ENCODE peak calls at places on chromosomes 7 and 10, in seven cellular contexts. O is stimulated activated CD4-positive, alpha-beta T cell treated with anti-CD3 and anti-CD28 coated beads, Interleukin-12 subunit alpha, Interleukin-12 subunit beta, amount 100 ng/mL, for 48 hours; N is activated CD4-positive, CD25-positive, alpha-beta regulatory T cell; W is retina; E is posterior vena cava; T is caudate nucleus; H is omental fat pad. S is an unnamed sample.

GRCh38 chr10:119429771-119430170 is 112.7 kb downstream of the RGS10 start:
- DNase-seq in O (no peak), N (no peak), W (no peak), E (no peak), T (no peak), H (no peak), S (no peak)

GRCh38 chr10:78756604-78757442 is 311.9 kb upstream of the ZMIZ1 start:
- DNase-seq in O (no peak), N (no peak), W (peak), E (peak), T (peak), H (peak), S (peak)

GRCh38 chr10:3720228-3721019 is 64.6 kb downstream of the KLF6 start:
- DNase-seq in O (no peak), N (no peak), W (no peak), E (no peak), T (peak), H (no peak), S (no peak)

GRCh38 chr7:41367967-41368882 is 334.7 kb downstream of the INHBA start:
- DNase-seq in O (no peak), N (no peak), W (no peak), E (no peak), T (no peak), H (no peak), S (no peak)

GRCh38 chr10:132062641-132063390 is 2.9 kb upstream of the JAKMIP3 start:
- DNase-seq in O (no peak), N (no peak), W (no peak), E (peak), T (no peak), H (no peak), S (no peak)

GRCh38 chr7:47480576-47481538 is 101.1 kb downstream of the TNS3 start:
- DNase-seq in O (no peak), N (no peak), W (no peak), E (peak), T (no peak), H (no peak), S (no peak)

GRCh38 chr10:62095341-62096071 is 173.1 kb downstream of the RTKN2 start:
- DNase-seq in O (no peak), N (no peak), W (peak), E (no peak), T (no peak), H (no peak), S (no peak)

GRCh38 chr7:22589641-22590141 is 89.7 kb upstream of the STEAP1B start:
- DNase-seq in O (no peak), N (no peak), W (no peak), E (peak), T (no peak), H (no peak), S (no peak)

GRCh38 chr7:155764432-155764798 is 47.8 kb downstream of the SHH start:
- DNase-seq in O (peak), N (no peak), W (no peak), E (no peak), T (no peak), H (no peak), S (no peak)

GRCh38 chr10:110609592-110609991 is 34.5 kb upstream of the RBM20 start:
- DNase-seq in O (no peak), N (no peak), W (peak), E (no peak), T (no peak), H (no peak), S (no peak)

GRCh38 chr10:67046507-67046906 is 120.7 kb downstream of the LRRTM3 start:
- DNase-seq in O (no peak), N (no peak), W (no peak), E (no peak), T (no peak), H (no peak), S (no peak)

GRCh38 chr10:5478694-5479305 is 20.6 kb downstream of the CALML5 start:
- DNase-seq in O (no peak), N (no peak), W (no peak), E (no peak), T (no peak), H (no peak), S (no peak)

GRCh38 chr7:112646787-112647186 is 143.4 kb downstream of the TMEM168 start:
- DNase-seq in O (no peak), N (no peak), W (peak), E (no peak), T (no peak), H (no peak), S (no peak)

GRCh38 chr7:135858379-135858778 is 109.8 kb upstream of the FAM180A start:
- DNase-seq in O (no peak), N (no peak), W (no peak), E (no peak), T (no peak), H (no peak), S (no peak)

GRCh38 chr7:114085592-114086490 is 167.0 kb upstream of the PPP1R3A start:
- DNase-seq in O (no peak), N (no peak), W (peak), E (peak), T (no peak), H (no peak), S (no peak)

GRCh38 chr10:89869180-89869579 is 167.8 kb downstream of the KIF20B start:
- DNase-seq in O (no peak), N (no peak), W (no peak), E (no peak), T (no peak), H (no peak), S (no peak)

GRCh38 chr7:151237244-151238189 is 5.2 kb downstream of the CHPF2 start:
- DNase-seq in O (no peak), N (no peak), W (no peak), E (peak), T (no peak), H (no peak), S (no peak)

GRCh38 chr10:108496131-108496530 is 1331.6 kb upstream of the SORCS1 start:
- DNase-seq in O (no peak), N (no peak), W (no peak), E (no peak), T (no peak), H (no peak), S (no peak)

GRCh38 chr7:148669907-148670306 is 28.8 kb upstream of the CUL1 start:
- DNase-seq in O (no peak), N (no peak), W (no peak), E (no peak), T (no peak), H (no peak), S (no peak)

GRCh38 chr10:78491812-78492211 is 458.1 kb downstream of the RPS24 start:
- DNase-seq in O (no peak), N (no peak), W (no peak), E (no peak), T (no peak), H (no peak), S (no peak)